ENCODE peak calls at places on chromosomes 4 and X, in five cellular contexts. X is endothelial cell of umbilical vein, E is astrocyte, N is neural progenitor cell, H is GM23338. O is an unnamed sample.

GRCh38 chrX:69158166-69159040 is 6.8 kb downstream of the PJA1 start:
- DNase-seq in X (peak), E (peak), N (peak), H (peak), O (no peak)

GRCh38 chr4:175109933-175110332 is 191.8 kb downstream of the ADAM29 start:
- DNase-seq in X (no peak), E (no peak), N (no peak), H (peak), O (peak)

GRCh38 chr4:27187786-27188185 is 327.1 kb downstream of the STIM2 start:
- DNase-seq in X (no peak), E (no peak), N (no peak), H (no peak), O (no peak)

GRCh38 chrX:109696146-109696740 is 36.8 kb downstream of the ACSL4 start:
- DNase-seq in X (no peak), E (no peak), N (no peak), H (no peak), O (no peak)

GRCh38 chr4:117577686-117578085 is 456.6 kb upstream of the NDST3 start:
- DNase-seq in X (no peak), E (peak), N (no peak), H (no peak), O (no peak)

GRCh38 chrX:11296051-11296450 is 2.8 kb downstream of the AMELX start:
- DNase-seq in X (no peak), E (no peak), N (no peak), H (no peak), O (no peak)

GRCh38 chr4:4225915-4226605 is 669 bp downstream of the OTOP1 start:
- DNase-seq in X (no peak), E (no peak), N (peak), H (peak), O (no peak)

GRCh38 chr4:163515198-163515597 is 20.7 kb downstream of the TMA16 start:
- DNase-seq in X (no peak), E (no peak), N (no peak), H (no peak), O (no peak)

GRCh38 chr4:113740857-113741379 is 20.6 kb downstream of the CAMK2D start:
- DNase-seq in X (no peak), E (no peak), N (no peak), H (no peak), O (no peak)

GRCh38 chr4:24470681-24471622 is 113.4 kb downstream of the DHX15 start:
- DNase-seq in X (peak), E (peak), N (peak), H (peak), O (peak)

GRCh38 chr4:64144994-64145393 is 264.3 kb downstream of the TECRL start:
- DNase-seq in X (no peak), E (no peak), N (no peak), H (no peak), O (no peak)

GRCh38 chrX:49191033-49191871 is 5.1 kb upstream of the PRICKLE3 start:
- DNase-seq in X (peak), E (peak), N (peak), H (peak), O (peak)

GRCh38 chr4:109730294-109731051 is 603 bp upstream of the PLA2G12A start:
- DNase-seq in X (peak), E (peak), N (peak), H (peak), O (no peak)

GRCh38 chrX:144849141-144849540 is 398.2 kb upstream of the SPANXN1 start:
- DNase-seq in X (no peak), E (no peak), N (no peak), H (no peak), O (no peak)

GRCh38 chrX:48025561-48025960 is 18.8 kb downstream of the SPACA5 start:
- DNase-seq in X (peak), E (peak), N (peak), H (peak), O (peak)

GRCh38 chr4:6019316-6020263 is 1.4 kb upstream of the C4orf50 start:
- DNase-seq in X (peak), E (peak), N (peak), H (peak), O (peak)

GRCh38 chr4:74375824-74376426 is 11.0 kb downstream of the EREG start:
- DNase-seq in X (no peak), E (no peak), N (no peak), H (no peak), O (no peak)
- H3K4me2 ChIP-seq in X (no peak), E (no peak), N (no peak), H (no peak), O (no peak)

GRCh38 chr4:7675612-7676320 is 241.0 kb upstream of the PSAPL1 start:
- DNase-seq in X (no peak), E (no peak), N (no peak), H (no peak), O (no peak)
- H3K4me2 ChIP-seq in X (no peak), E (no peak), N (no peak), H (no peak), O (no peak)

DNA sequence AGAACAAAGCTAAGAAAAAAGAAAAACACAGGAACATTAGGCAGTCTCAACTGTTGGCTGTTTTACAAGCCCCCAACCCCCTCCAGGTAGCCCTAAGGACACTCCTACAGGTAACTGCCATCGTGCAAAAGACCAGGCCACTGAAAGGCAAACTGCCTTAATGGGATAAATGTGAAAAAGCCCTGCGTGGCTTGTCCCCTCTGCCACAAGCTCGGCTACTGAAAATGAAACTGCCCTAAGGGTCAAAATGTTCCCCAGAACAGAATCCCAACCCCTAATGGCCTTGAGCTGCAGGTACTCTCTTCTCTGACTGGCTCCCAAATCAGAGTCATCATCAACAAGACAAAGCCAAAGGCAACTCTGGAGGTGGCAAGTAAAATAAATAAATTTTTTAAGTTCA is 84.8 kb downstream of the MSN start:
- DNase-seq in X (no peak), E (no peak), N (no peak), H (no peak), O (peak)
- H3K4me2 ChIP-seq in X (no peak), E (no peak), N (no peak), H (no peak), O (peak)

GRCh38 chrX:133444952-133445831 is 29.9 kb upstream of the GPC4 start:
- DNase-seq in X (no peak), E (peak), N (peak), H (peak), O (peak)

GRCh38 chrX:133444196-133444595 is 28.9 kb upstream of the GPC4 start:
- DNase-seq in X (no peak), E (no peak), N (no peak), H (no peak), O (no peak)

GRCh38 chrX:133448512-133449076 is 33.3 kb upstream of the GPC4 start:
- DNase-seq in X (no peak), E (peak), N (peak), H (peak), O (no peak)
- H3K4me2 ChIP-seq in X (no peak), E (no peak), N (no peak), H (no peak), O (no peak)

O was measured in MM.1S.